ENCODE peak calls at places on chromosomes 5 and 9, in nine cellular contexts. U is D341Med; A is activated T-helper 1 cell treated with anti-CD3 and anti-CD28 coated beads, Interleukin-12 subunit alpha, Interleukin-12 subunit beta, Interleukin-2, Interleukin-4 antibody, amounts not matched to agents 30 ng/mL and 10 ng/mL and 1 ng/mL, durations not matched to agents 14 hours and 24 hours and 36 hours; Y is ACHN; M is AG04450; P is MV-4-11; W is NCI-H1105 treated with DMSO at 0.1 percent for 48 hours; Z is dermis microvascular lymphatic vessel endothelial cell; C is posterior cingulate gyrus. Q is an unnamed sample.

GRCh38 chr9:33233659-33234335 is 6.2 kb upstream of the SPINK4 start:
- DNase-seq in Y (peak), W (peak), A (no peak), C (no peak), P (peak), M (peak), Z (no peak), U (peak), Q (peak)

GRCh38 chr5:6746244-6746643 is 33.0 kb downstream of the TENT4A start:
- DNase-seq in Y (no peak), P (no peak), C (no peak), Z (no peak), M (no peak), W (no peak), A (no peak), U (no peak), Q (no peak)

GRCh38 chr5:15520856-15521255 is 20.9 kb downstream of the FBXL7 start:
- DNase-seq in C (no peak), Z (no peak), U (no peak), Y (no peak), P (no peak), W (no peak), A (no peak), M (no peak), Q (no peak)

GRCh38 chr9:110255417-110256141 is 728 bp downstream of the TXN start:
- DNase-seq in Z (peak), W (peak), P (peak), A (peak), M (no peak), Y (peak), U (peak), C (peak), Q (peak)

GRCh38 chr5:128506643-128507042 is 31.4 kb downstream of the FBN2 start:
- DNase-seq in Z (no peak), P (no peak), A (no peak), M (no peak), Y (no peak), U (no peak), W (no peak), C (no peak), Q (no peak)

GRCh38 chr9:113299800-113300292 is 3.3 kb downstream of the RNF183 start:
- DNase-seq in A (no peak), C (no peak), M (no peak), Z (no peak), Y (no peak), P (peak), U (no peak), W (peak), Q (no peak)

GRCh38 chr9:8887369-8887768 is 1087.8 kb upstream of the DMAC1 start:
- DNase-seq in W (no peak), C (no peak), Y (no peak), P (no peak), M (no peak), A (no peak), U (no peak), Z (no peak), Q (no peak)

GRCh38 chr9:96383165-96383939 is at the start of gene SLC35D2:
- DNase-seq in A (no peak), W (peak), P (peak), C (peak), U (peak), Y (peak), Z (no peak), M (no peak), Q (peak)

GRCh38 chr9:134150557-134151214 is 13.7 kb downstream of the RNU6ATAC start:
- DNase-seq in W (no peak), A (no peak), M (no peak), P (peak), U (no peak), Z (no peak), C (no peak), Y (no peak), Q (no peak)

GRCh38 chr9:15136646-15137045 is 170.4 kb downstream of the TTC39B start:
- DNase-seq in Y (no peak), P (no peak), U (no peak), W (no peak), C (no peak), Z (no peak), A (no peak), M (no peak), Q (peak)

GRCh38 chr5:133123297-133123696 is 71.5 kb downstream of the HSPA4 start:
- DNase-seq in P (no peak), Z (no peak), C (no peak), W (no peak), Y (no peak), A (no peak), U (no peak), M (no peak), Q (no peak)

GRCh38 chr5:116731432-116731831 is 156.8 kb upstream of the SEMA6A start:
- DNase-seq in A (no peak), M (no peak), Y (no peak), C (no peak), P (no peak), U (no peak), Z (no peak), W (no peak), Q (no peak)

Q was measured in SK-MEL-5.